ENCODE peak calls at places on chromosomes 4 and X, in seven cellular contexts. I is nucleus accumbens; F is activated naive CD4-positive, alpha-beta T cell treated with anti-CD3 and anti-CD28 coated beads, Interleukin-2, amount 50 U/mL, for 72 hours; Y is cerebellum; J is naive thymus-derived CD8-positive, alpha-beta T cell; R is iris pigment epithelial cell; T is HCEC 1CT. V is an unnamed sample.

GRCh38 chr4:25865586-25865985 is 2.8 kb upstream of the SEL1L3 start:
- DNase-seq in T (no peak), R (no peak), J (no peak), F (no peak), I (no peak), Y (no peak), V (no peak)

GRCh38 chr4:64399313-64400109 is 9.7 kb downstream of the TECRL start:
- DNase-seq in T (no peak), R (no peak), Y (no peak), J (no peak), I (no peak), F (no peak), V (no peak)

GRCh38 chr4:10063544-10064300 is 42.4 kb upstream of the SLC2A9 start:
- DNase-seq in F (no peak), Y (peak), T (no peak), R (peak), J (no peak), I (peak), V (no peak)

GRCh38 chrX:83593634-83594294 is 85.7 kb downstream of the POU3F4 start:
- DNase-seq in R (no peak), Y (no peak), I (no peak), F (no peak), J (no peak), T (no peak), V (no peak)

GRCh38 chr4:72513227-72513626 is 55.8 kb downstream of the ADAMTS3 start:
- DNase-seq in I (no peak), F (no peak), J (no peak), R (no peak), T (no peak), Y (no peak), V (no peak)

GRCh38 chr4:3369781-3370660 is 71.7 kb upstream of the HGFAC start:
- DNase-seq in I (peak), Y (peak), T (peak), J (peak), F (peak), R (peak), V (no peak)

GRCh38 chr4:114146947-114147618 is 167.6 kb upstream of the ARSJ start:
- DNase-seq in F (no peak), J (no peak), Y (no peak), I (no peak), T (no peak), R (no peak), V (no peak)

GRCh38 chr4:98284640-98285046 is 23.5 kb downstream of the RAP1GDS1 start:
- DNase-seq in F (no peak), I (no peak), J (no peak), R (peak), Y (no peak), T (peak), V (no peak)

GRCh38 chr4:123352240-123352945 is 44.2 kb upstream of the SPRY1 start:
- DNase-seq in J (no peak), T (no peak), I (no peak), Y (no peak), F (no peak), R (peak), V (no peak)

GRCh38 chr4:139783761-139784484 is 118.3 kb downstream of the MGST2 start:
- DNase-seq in I (peak), Y (no peak), J (no peak), T (no peak), R (no peak), F (no peak), V (no peak)

GRCh38 chrX:96480081-96480480 is 204.6 kb upstream of the DIAPH2 start:
- DNase-seq in Y (no peak), R (peak), T (peak), F (no peak), I (no peak), J (no peak), V (no peak)

GRCh38 chrX:13077168-13077567 is 32.7 kb upstream of the FAM9C start:
- DNase-seq in F (no peak), J (no peak), R (peak), T (peak), Y (no peak), I (no peak), V (no peak)

GRCh38 chrX:155877288-155877687 is 3.9 kb upstream of the VAMP7 start:
- DNase-seq in Y (no peak), I (no peak), J (no peak), F (no peak), R (no peak), T (no peak), V (no peak)

V was measured in effector memory CD8-positive, alpha-beta T cell.